ENCODE peak calls at places on chromosomes 6 and 20, in five cellular contexts. A is K562, J is HepG2, D is H1, E is GM12878. M is an unnamed sample.

GRCh38 chr20:58627212-58628072 is 23.6 kb upstream of the STX16 start:
- DNase-seq in D (no peak), A (no peak), J (no peak), E (no peak), M (no peak)

GRCh38 chr6:15062311-15063252 is 183.3 kb upstream of the JARID2 start:
- DNase-seq in D (no peak), A (peak), J (no peak), E (no peak), M (no peak)

GRCh38 chr20:10857362-10858070 is 183.7 kb upstream of the JAG1 start:
- DNase-seq in J (peak), A (no peak), E (no peak), D (no peak), M (no peak)

GRCh38 chr6:29537714-29538403 is 21.7 kb downstream of the UBD start:
- DNase-seq in E (no peak), A (no peak), J (no peak), D (no peak), M (no peak)

GRCh38 chr6:6497976-6498375 is 90.5 kb upstream of the LY86 start:
- DNase-seq in E (no peak), D (no peak), A (no peak), J (no peak), M (no peak)

GRCh38 chr6:2197177-2197671 is 48.2 kb downstream of the GMDS start:
- DNase-seq in E (no peak), J (no peak), A (no peak), D (no peak), M (peak)

GRCh38 chr6:21144928-21145327 is 448.6 kb upstream of the SOX4 start:
- DNase-seq in J (no peak), D (no peak), A (no peak), E (no peak), M (no peak)

GRCh38 chr6:99818161-99818560 is 175.9 kb downstream of the MCHR2 start:
- DNase-seq in J (no peak), E (no peak), D (no peak), A (no peak), M (no peak)

GRCh38 chr6:39432311-39433025 is 110.0 kb upstream of the KCNK16 start:
- DNase-seq in D (no peak), J (no peak), E (no peak), A (no peak), M (no peak)

GRCh38 chr6:82259389-82259788 is 11.8 kb upstream of the IBTK start:
- DNase-seq in J (no peak), D (no peak), E (no peak), A (no peak), M (no peak)

GRCh38 chr6:163935158-163935762 is 520.7 kb downstream of the QKI start:
- DNase-seq in E (no peak), J (no peak), D (no peak), A (no peak), M (no peak)

GRCh38 chr6:149864578-149865535 is 698 bp upstream of the LRP11 start:
- DNase-seq in A (peak), E (no peak), D (no peak), J (peak), M (no peak)

GRCh38 chr20:60054716-60055371 is 96.6 kb downstream of the CDH26 start:
- DNase-seq in D (no peak), A (no peak), E (no peak), J (no peak), M (no peak)

GRCh38 chr6:58290177-58290576 is 972.7 kb downstream of the PRIM2 start:
- DNase-seq in E (no peak), D (no peak), J (no peak), A (no peak), M (no peak)

GRCh38 chr6:97215157-97215769 is 67.8 kb downstream of the MMS22L start:
- DNase-seq in E (no peak), A (peak), J (peak), D (peak), M (peak)

GRCh38 chr6:139277161-139277560 is 14.6 kb downstream of the TXLNB start:
- DNase-seq in J (no peak), A (no peak), E (no peak), D (no peak), M (no peak)

GRCh38 chr6:165723326-165723725 is 60.3 kb upstream of the PDE10A start:
- DNase-seq in A (no peak), J (no peak), D (no peak), E (no peak), M (no peak)

GRCh38 chr6:33116417-33116816 is 40.6 kb downstream of the HLA-DPB1 start:
- DNase-seq in A (no peak), J (no peak), D (peak), E (no peak), M (no peak)
- H3K27ac ChIP-seq in A (no peak), J (no peak), D (peak), E (no peak), M (no peak)

GRCh38 chr6:101266063-101266462 is 127.4 kb upstream of the GRIK2 start:
- DNase-seq in A (no peak), D (no peak), E (no peak), J (no peak), M (no peak)

DNA sequence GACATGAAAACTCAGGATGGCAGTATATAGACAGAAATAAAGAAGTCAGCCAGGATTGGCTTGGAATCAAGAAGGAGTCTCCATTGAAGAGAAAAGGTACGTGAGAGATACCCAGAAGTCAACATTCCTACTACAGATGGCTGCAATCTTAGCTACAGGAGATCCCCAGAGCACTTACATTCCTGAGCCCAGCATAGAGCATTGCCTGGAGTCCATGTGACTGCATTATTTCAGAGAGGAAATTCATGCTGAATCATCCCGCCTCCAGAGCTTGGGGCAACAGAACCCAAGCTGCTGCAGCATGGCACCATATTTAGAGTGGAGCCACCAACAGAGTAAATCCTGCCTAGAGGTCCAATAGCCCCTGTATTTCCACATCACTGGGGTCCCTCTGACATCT is 125.0 kb upstream of the GRIK2 start:
- DNase-seq in D (no peak), J (no peak), E (no peak), A (no peak), M (no peak)
- TF ChIP-seq SP1 in D (no peak), J (no peak), E (no peak), A (no peak), M (no peak)

GRCh38 chr6:156780962-156781705 is 4.0 kb downstream of the ARID1B start:
- DNase-seq in E (no peak), D (no peak), A (no peak), J (no peak), M (no peak)
- TF ChIP-seq YY1 in E (no peak), D (no peak), A (no peak), J (no peak), M (no peak)

GRCh38 chr20:22524393-22525015 is 59.9 kb downstream of the FOXA2 start:
- DNase-seq in D (no peak), J (no peak), E (no peak), A (no peak), M (no peak)
- H3K27ac ChIP-seq in D (no peak), J (peak), E (no peak), A (no peak), M (no peak)

DNA sequence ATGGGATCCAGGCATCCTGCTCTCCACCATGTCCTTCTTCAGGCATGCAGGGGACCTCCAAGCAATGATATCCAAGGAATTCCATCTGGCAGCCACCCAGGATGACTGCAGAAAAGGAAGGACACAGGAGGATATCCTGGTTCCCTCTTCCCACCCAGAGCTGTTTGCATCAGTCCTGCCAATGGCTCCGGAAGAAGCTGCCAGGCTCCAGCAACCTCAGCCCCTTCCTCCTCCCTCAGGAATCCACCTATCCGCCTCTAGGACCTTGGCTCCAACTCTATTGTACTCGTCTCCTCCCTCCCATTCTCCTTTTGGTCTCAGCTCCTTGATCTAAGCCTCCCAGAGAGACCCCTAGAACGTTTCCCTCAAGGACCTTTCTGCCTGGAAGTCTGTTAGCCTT is 733 bp upstream of the PSORS1C2 start:
- DNase-seq in A (no peak), E (no peak), J (no peak), D (no peak), M (no peak)
- TF ChIP-seq SP1 in A (no peak), E (no peak), J (no peak), D (peak), M (no peak)

GRCh38 chr6:30814137-30815084 is 69.9 kb upstream of the DDR1 start:
- DNase-seq in J (no peak), A (peak), E (no peak), D (no peak), M (peak)
- TF ChIP-seq YY1 in J (no peak), A (no peak), E (no peak), D (no peak), M (no peak)

GRCh38 chr6:506508-506907 is 115.0 kb downstream of the IRF4 start:
- DNase-seq in D (no peak), E (no peak), J (no peak), A (no peak), M (no peak)
- H3K27ac ChIP-seq in D (no peak), E (no peak), J (no peak), A (no peak), M (no peak)

GRCh38 chr20:34891166-34892062 is 15.0 kb downstream of the ACSS2 start:
- DNase-seq in A (no peak), J (no peak), E (no peak), D (no peak), M (peak)
- TF ChIP-seq SP1 in A (no peak), J (no peak), E (no peak), D (no peak), M (peak)

M was measured in HCT116.